ENCODE peak calls at places on chromosomes 16 and 17, in eight cellular contexts. Z is BJ; M is neural crest cell; O is cardiac fibroblast; V is CD4-positive, alpha-beta T cell; F is AG04449; W is AG10803; K is heart right ventricle. Q is an unnamed sample.
A peak's percentile ranks its signal among the peaks of the same experiment; 100 is the strongest.

GRCh38 chr16:66359012-66359411 is 7.5 kb upstream of the CDH5 start:
- DNase-seq in M (no peak), O (peak; percentile 58), Z (no peak), K (no peak), F (no peak), V (no peak), W (peak; percentile 58), Q (no peak)

GRCh38 chr16:6131526-6132050 is 1034.0 kb upstream of the EEF2KMT start:
- DNase-seq in K (no peak), F (no peak), W (no peak), M (no peak), V (no peak), O (no peak), Z (no peak), Q (no peak)

GRCh38 chr16:64362193-64362592 is 759.7 kb downstream of the CDH11 start:
- DNase-seq in O (peak; percentile 58), K (no peak), F (no peak), W (peak; percentile 26), V (no peak), M (no peak), Z (no peak), Q (no peak)

GRCh38 chr16:361341-361871 is 8.9 kb upstream of the AXIN1 start:
- DNase-seq in K (no peak), Z (no peak), V (no peak), M (no peak), F (no peak), O (no peak), W (no peak), Q (no peak)

GRCh38 chr16:49580751-49581303 is 207.2 kb downstream of the C16orf78 start:
- DNase-seq in W (no peak), M (no peak), F (no peak), Z (no peak), K (no peak), O (no peak), V (no peak), Q (no peak)

GRCh38 chr16:11278681-11279628 is 2.2 kb downstream of the PRM1 start:
- DNase-seq in K (no peak), Z (no peak), O (no peak), W (no peak), M (no peak), F (no peak), V (no peak), Q (no peak)

GRCh38 chr16:73163238-73163795 is 115.4 kb upstream of the ZFHX3 start:
- DNase-seq in O (peak; percentile 51), F (no peak), Z (no peak), W (no peak), K (no peak), M (no peak), V (no peak), Q (no peak)

GRCh38 chr16:68064791-68065365 is 20.3 kb upstream of the NFATC3 start:
- DNase-seq in W (peak; percentile 69), O (peak; percentile 86), V (peak; percentile 72), K (peak; percentile 66), M (peak; percentile 63), F (peak; percentile 80), Z (no peak), Q (no peak)

GRCh38 chr16:5207001-5207523 is 109.5 kb upstream of the EEF2KMT start:
- DNase-seq in K (no peak), M (no peak), O (no peak), V (no peak), W (no peak), Z (no peak), F (no peak), Q (no peak)

GRCh38 chr17:39632153-39632941 is 4.6 kb upstream of the STARD3 start:
- DNase-seq in O (no peak), Z (no peak), F (no peak), M (no peak), V (no peak), W (no peak), K (no peak), Q (no peak)

GRCh38 chr17:61426482-61427304 is 25.5 kb upstream of the TBX4 start:
- DNase-seq in V (no peak), M (no peak), O (peak; percentile 53), K (no peak), W (peak; percentile 59), F (no peak), Z (peak; percentile 59), Q (no peak)
- TF ChIP-seq CTCF in V (no peak), M (no peak), O (no peak), K (no peak), W (peak; percentile 21), F (no peak), Z (peak; percentile 35), Q (no peak)

DNA sequence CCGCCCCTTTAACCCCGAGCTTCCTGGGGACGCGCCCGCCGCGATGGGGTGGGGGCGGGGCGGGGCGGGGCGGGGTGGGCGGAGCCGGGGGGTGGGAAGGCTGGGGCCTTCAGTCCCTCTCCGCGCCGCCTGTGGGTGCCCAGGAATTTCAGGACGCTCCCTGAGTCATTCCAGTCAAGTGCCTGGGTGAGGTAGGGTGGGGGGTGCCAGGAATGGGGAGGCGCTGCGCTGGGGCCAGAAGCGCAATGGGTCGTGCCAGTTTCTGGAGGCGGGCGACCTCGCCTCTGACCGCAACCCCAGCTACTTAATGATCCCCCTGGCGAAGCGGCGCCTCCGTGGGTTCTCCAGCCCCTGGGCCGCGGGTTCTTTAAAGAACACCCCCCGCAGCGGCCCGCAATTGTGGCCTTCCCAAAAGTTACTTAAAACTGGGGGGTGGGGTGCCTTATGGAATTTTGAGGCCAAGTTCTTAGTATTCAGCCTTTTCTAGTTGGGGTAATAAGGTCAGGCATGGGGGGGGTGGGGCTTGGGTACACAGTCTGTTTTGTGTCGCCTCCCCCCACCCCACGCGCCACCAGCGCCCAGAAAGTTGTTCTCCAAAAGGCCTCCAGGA is 826 bp upstream of the GSE1 start:
- DNase-seq in O (peak; percentile 81), V (no peak), K (peak; percentile 78), F (peak; percentile 75), M (no peak), Z (peak; percentile 44), W (peak; percentile 97), Q (peak; percentile 67)
- TF ChIP-seq CTCF in O (no peak), V (no peak), K (no peak), F (no peak), M (no peak), Z (no peak), W (no peak), Q (no peak)

GRCh38 chr17:12928736-12929135 is 89.1 kb downstream of the ELAC2 start:
- DNase-seq in W (peak; percentile 11), O (peak; percentile 5), Z (no peak), K (no peak), M (no peak), F (no peak), V (no peak), Q (no peak)
- TF ChIP-seq CTCF in W (peak; percentile 25), O (no peak), Z (no peak), K (peak; percentile 29), M (peak; percentile 19), F (no peak), V (no peak), Q (peak; percentile 19)

DNA sequence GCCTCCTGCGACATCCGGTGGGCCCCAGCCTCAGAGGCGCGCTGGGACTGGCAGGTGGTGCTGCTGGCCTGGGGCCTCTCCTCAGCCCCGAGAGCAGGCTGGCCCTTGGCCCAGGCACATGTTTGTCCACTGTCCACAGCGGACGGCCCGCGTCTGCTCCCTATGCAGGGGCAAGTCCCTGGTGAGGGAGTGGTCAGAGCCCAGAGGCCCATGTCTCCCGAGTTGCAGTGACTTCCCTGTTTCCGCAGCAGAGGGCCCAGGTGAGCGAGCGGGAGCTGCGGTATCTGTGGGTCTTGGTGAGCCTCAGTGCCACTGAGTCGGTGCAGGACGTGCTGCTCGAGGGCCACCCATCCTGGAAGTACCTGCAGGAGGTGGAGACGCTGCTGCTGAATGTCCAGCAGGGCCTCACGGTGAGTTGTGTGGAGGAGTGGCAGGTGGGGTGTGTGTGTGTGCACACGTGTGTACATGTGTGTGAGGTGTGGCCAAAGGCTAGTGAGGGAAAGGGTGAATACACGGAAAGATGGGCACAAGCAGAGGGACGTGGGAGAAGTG is 10.4 kb downstream of the IL34 start:
- DNase-seq in F (no peak), Z (no peak), M (no peak), V (no peak), W (no peak), K (no peak), O (no peak), Q (no peak)
- TF ChIP-seq CTCF in F (no peak), Z (no peak), M (no peak), V (no peak), W (no peak), K (no peak), O (no peak), Q (no peak)

GRCh38 chr17:82129095-82129494 is 31.1 kb upstream of the FASN start:
- DNase-seq in Z (no peak), F (no peak), W (no peak), O (peak; percentile 7), M (no peak), K (no peak), V (no peak), Q (no peak)
- TF ChIP-seq CTCF in Z (no peak), F (peak; percentile 1), W (no peak), O (peak; percentile 35), M (no peak), K (no peak), V (no peak), Q (no peak)

DNA sequence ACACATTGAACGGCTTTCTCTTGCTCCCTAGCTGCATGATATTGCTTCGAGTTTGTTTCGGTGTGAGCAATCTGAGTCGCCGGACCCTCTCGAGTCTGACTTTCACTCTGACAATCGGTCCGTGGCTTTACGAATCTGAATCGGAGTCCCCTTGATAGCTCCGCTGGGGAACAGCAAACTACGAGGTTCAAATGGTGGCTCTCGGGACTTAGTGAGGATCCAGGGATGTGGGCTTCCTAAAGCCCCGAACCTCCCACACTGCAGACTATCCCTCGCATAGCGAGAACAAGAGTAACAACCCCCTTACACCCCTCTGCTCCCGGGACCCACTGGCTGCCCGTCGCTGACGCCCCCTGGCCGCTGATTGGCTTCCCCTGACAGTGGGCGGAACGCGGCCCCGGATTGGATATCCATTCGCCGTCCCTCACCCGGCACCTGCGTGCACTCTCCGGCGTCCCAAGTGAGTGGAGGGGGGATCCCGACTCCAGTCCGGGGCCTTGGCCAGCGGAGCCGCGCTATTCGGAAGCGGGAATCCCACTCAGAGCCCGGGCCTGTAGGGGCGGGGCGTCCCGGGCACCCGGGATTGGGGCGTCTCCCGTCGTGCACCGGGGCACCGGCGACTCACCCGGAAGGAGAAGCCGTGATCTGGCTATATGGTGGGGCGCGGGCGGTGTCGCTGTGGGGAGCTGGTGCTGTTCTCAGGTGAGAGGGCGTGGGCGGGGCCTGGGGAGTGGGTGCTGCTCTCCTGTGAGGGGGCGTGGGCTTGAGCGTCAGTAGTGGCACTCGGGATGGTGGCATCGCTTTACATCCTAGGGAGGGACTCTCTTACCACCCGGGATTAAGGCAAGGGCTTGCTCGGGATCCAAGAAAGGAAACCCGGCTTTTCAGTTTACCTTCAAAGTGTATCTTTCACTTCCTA is at the start of gene SNX11:
- DNase-seq in F (peak; percentile 24), M (peak; percentile 84), O (peak; percentile 75), W (peak; percentile 70), K (peak; percentile 91), Z (no peak), V (peak; percentile 93), Q (peak; percentile 35)
- TF ChIP-seq CTCF in F (no peak), M (no peak), O (peak; percentile 3), W (no peak), K (peak; percentile 51), Z (peak; percentile 4), V (no peak), Q (no peak)